ENCODE peak calls at places on chromosomes 5 and 9, in ten cellular contexts. J, O, A, Q, N, V, U, E, P and R are unnamed samples.

GRCh38 chr5:176899946-176900782 is 1.0 kb upstream of the HK3 start:
- DNase-seq in J (peak), O (no peak), A (no peak), Q (no peak), N (no peak), V (no peak), U (peak), E (no peak), P (no peak), R (no peak)

GRCh38 chr5:38226091-38226490 is 32.3 kb upstream of the EGFLAM start:
- DNase-seq in J (no peak), O (no peak), A (no peak), Q (no peak), N (no peak), V (no peak), U (no peak), E (no peak), P (no peak), R (no peak)

GRCh38 chr5:61677220-61677619 is 345.2 kb downstream of the ZSWIM6 start:
- DNase-seq in J (no peak), O (no peak), A (no peak), Q (no peak), N (no peak), V (no peak), U (no peak), E (no peak), P (no peak), R (no peak)

GRCh38 chr5:141135030-141135717 is at the start of gene PCDHB5:
- DNase-seq in J (peak), O (peak), A (no peak), Q (no peak), N (no peak), V (no peak), U (no peak), E (peak), P (no peak), R (no peak)

GRCh38 chr5:146516151-146516475 is at the start of gene GPR151:
- DNase-seq in J (no peak), O (no peak), A (no peak), Q (no peak), N (no peak), V (no peak), U (no peak), E (no peak), P (no peak), R (no peak)

GRCh38 chr5:24225051-24225450 is 419.7 kb downstream of the CDH10 start:
- DNase-seq in J (no peak), O (no peak), A (no peak), Q (no peak), N (no peak), V (no peak), U (no peak), E (no peak), P (no peak), R (no peak)

GRCh38 chr5:141779642-141780041 is 97.6 kb upstream of the ARAP3 start:
- DNase-seq in J (no peak), O (no peak), A (no peak), Q (no peak), N (peak), V (no peak), U (no peak), E (no peak), P (no peak), R (peak)

GRCh38 chr9:96320749-96321280 is 18.8 kb upstream of the HSD17B3 start:
- DNase-seq in J (no peak), O (no peak), A (no peak), Q (no peak), N (no peak), V (no peak), U (no peak), E (no peak), P (no peak), R (no peak)

GRCh38 chr5:112403069-112403468 is 16.0 kb downstream of the EPB41L4A start:
- DNase-seq in J (no peak), O (no peak), A (no peak), Q (no peak), N (no peak), V (no peak), U (no peak), E (no peak), P (no peak), R (no peak)

GRCh38 chr5:132889501-132889900 is 16.0 kb downstream of the LEAP2 start:
- DNase-seq in J (no peak), O (no peak), A (no peak), Q (no peak), N (no peak), V (no peak), U (no peak), E (no peak), P (no peak), R (no peak)

GRCh38 chr9:18569941-18570630 is 96.1 kb downstream of the ADAMTSL1 start:
- DNase-seq in J (no peak), O (no peak), A (no peak), Q (no peak), N (no peak), V (no peak), U (no peak), E (no peak), P (no peak), R (no peak)

GRCh38 chr5:142906863-142907671 is 136.9 kb downstream of the ARHGAP26 start:
- DNase-seq in J (no peak), O (no peak), A (no peak), Q (no peak), N (peak), V (no peak), U (no peak), E (no peak), P (no peak), R (peak)

GRCh38 chr5:112210430-112211005 is 208.6 kb downstream of the EPB41L4A start:
- DNase-seq in J (peak), O (peak), A (peak), Q (no peak), N (no peak), V (no peak), U (no peak), E (no peak), P (no peak), R (no peak)

GRCh38 chr5:119009131-119009530 is 20.8 kb upstream of the DTWD2 start:
- DNase-seq in J (no peak), O (no peak), A (no peak), Q (no peak), N (no peak), V (no peak), U (no peak), E (no peak), P (no peak), R (no peak)

GRCh38 chr5:124783794-124784193 is 37.4 kb upstream of the ZNF608 start:
- DNase-seq in J (no peak), O (no peak), A (no peak), Q (no peak), N (no peak), V (no peak), U (no peak), E (no peak), P (no peak), R (no peak)

GRCh38 chr5:122121782-122122465 is 7.4 kb upstream of the ZNF474 start:
- DNase-seq in J (no peak), O (peak), A (no peak), Q (no peak), N (no peak), V (no peak), U (no peak), E (no peak), P (no peak), R (no peak)

GRCh38 chr5:77867194-77867691 is 91.1 kb upstream of the TBCA start:
- DNase-seq in J (no peak), O (no peak), A (no peak), Q (no peak), N (no peak), V (no peak), U (no peak), E (no peak), P (no peak), R (no peak)

GRCh38 chr9:34508463-34508862 is 14.3 kb downstream of the ENHO start:
- DNase-seq in J (no peak), O (no peak), A (no peak), Q (no peak), N (no peak), V (no peak), U (no peak), E (no peak), P (no peak), R (peak)

GRCh38 chr9:127629468-127630081 is 17.5 kb downstream of the STXBP1 start:
- DNase-seq in J (peak), O (peak), A (no peak), Q (no peak), N (no peak), V (no peak), U (no peak), E (no peak), P (no peak), R (no peak)